ENCODE peak calls at places on chromosome 3, in nine cellular contexts. L is EH; O is right atrium auricular region; Q is activated T-cell treated with anti-CD3 and anti-CD28 coated beads for 24 hours; B is NCI-H1417; I is hippocampal formation; H is NT2/D1; X is adipocyte; K is activated naive CD8-positive, alpha-beta T cell treated with anti-CD3 and anti-CD28 coated beads, Interleukin-2, amount 50 U/mL, for 24 hours. S is an unnamed sample.

GRCh38 chr3:37765591-37766219 is 96.0 kb upstream of the CTDSPL start:
- DNase-seq in L (peak), O (no peak), Q (no peak), B (no peak), I (no peak), H (no peak), X (peak), K (no peak), S (no peak)

GRCh38 chr3:52798978-52799476 is 4.4 kb downstream of the ITIH3 start:
- DNase-seq in L (peak), O (no peak), Q (no peak), B (no peak), I (no peak), H (peak), X (no peak), K (peak), S (peak)

GRCh38 chr3:141410861-141411771 is 42.8 kb downstream of the ZBTB38 start:
- DNase-seq in L (peak), O (no peak), Q (peak), B (no peak), I (peak), H (no peak), X (peak), K (peak), S (peak)

GRCh38 chr3:138005627-138006026 is 4.3 kb upstream of the CLDN18 start:
- DNase-seq in L (no peak), O (no peak), Q (no peak), B (no peak), I (no peak), H (no peak), X (no peak), K (no peak), S (no peak)

GRCh38 chr3:133509482-133509881 is 64.0 kb upstream of the CDV3 start:
- DNase-seq in L (no peak), O (no peak), Q (no peak), B (no peak), I (no peak), H (no peak), X (peak), K (no peak), S (no peak)

GRCh38 chr3:146636881-146637280 is 31.7 kb upstream of the PLSCR5 start:
- DNase-seq in L (no peak), O (no peak), Q (no peak), B (no peak), I (no peak), H (no peak), X (no peak), K (no peak), S (no peak)

GRCh38 chr3:187456268-187456667 is 88.1 kb downstream of the RTP4 start:
- DNase-seq in L (peak), O (peak), Q (no peak), B (peak), I (peak), H (no peak), X (no peak), K (no peak), S (no peak)

GRCh38 chr3:141875374-141875892 is 1.0 kb upstream of the ATP1B3 start:
- DNase-seq in L (peak), O (peak), Q (peak), B (peak), I (peak), H (peak), X (peak), K (peak), S (peak)

GRCh38 chr3:61734980-61735731 is 173.8 kb downstream of the PTPRG start:
- DNase-seq in L (no peak), O (no peak), Q (no peak), B (no peak), I (no peak), H (no peak), X (no peak), K (no peak), S (no peak)

S was measured in SHP77.